ENCODE peak calls at places on chromosomes 13 and 19, in nine cellular contexts. I, E, N, O, P, B, K, R and T are unnamed samples.

GRCh38 chr13:43307921-43308433 is 284.6 kb downstream of the DNAJC15 start:
- DNase-seq in B (no peak), I (no peak), O (peak; percentile 84), K (peak; percentile 74), P (no peak), R (peak; percentile 83), E (peak; percentile 92), N (no peak), T (peak; percentile 83)

GRCh38 chr19:49718511-49718910 is 27.6 kb downstream of the CPT1C start:
- DNase-seq in I (no peak), B (no peak), N (no peak), E (no peak), O (no peak), K (no peak), R (no peak), P (no peak), T (peak; percentile 42)

GRCh38 chr19:19443902-19444693 is 38.6 kb downstream of the GATAD2A start:
- DNase-seq in E (no peak), R (no peak), I (no peak), N (no peak), P (no peak), B (no peak), K (no peak), O (no peak), T (no peak)

GRCh38 chr13:113109151-113110047 is 3.8 kb downstream of the F7 start:
- DNase-seq in E (no peak), R (no peak), B (no peak), N (peak; percentile 44), I (peak; percentile 53), P (no peak), O (no peak), K (no peak), T (no peak)

GRCh38 chr19:11025997-11026396 is 63.3 kb upstream of the LDLR start:
- DNase-seq in O (no peak), R (no peak), N (no peak), B (no peak), I (no peak), P (no peak), E (no peak), K (no peak), T (no peak)

GRCh38 chr13:59991395-59991794 is 172.3 kb downstream of the DIAPH3 start:
- DNase-seq in N (no peak), E (peak; percentile 10), P (no peak), R (no peak), I (no peak), B (no peak), K (no peak), O (no peak), T (no peak)

GRCh38 chr19:46017874-46018675 is 4.8 kb downstream of the PGLYRP1 start:
- DNase-seq in K (no peak), R (no peak), N (no peak), B (no peak), O (no peak), I (no peak), E (no peak), P (no peak), T (no peak)

GRCh38 chr19:5536337-5536894 is 31.3 kb downstream of the TINCR start:
- DNase-seq in I (peak; percentile 96), B (no peak), E (peak; percentile 88), R (no peak), O (peak; percentile 20), P (no peak), N (no peak), K (no peak), T (no peak)

GRCh38 chr19:29311391-29311790 is 98.4 kb upstream of the UQCRFS1 start:
- DNase-seq in K (no peak), O (no peak), E (no peak), R (peak; percentile 18), P (no peak), I (peak; percentile 43), B (no peak), N (no peak), T (no peak)

GRCh38 chr19:38718747-38719543 is 25.3 kb downstream of the CAPN12 start:
- DNase-seq in I (peak; percentile 74), K (no peak), P (no peak), B (no peak), N (no peak), R (no peak), E (no peak), O (peak; percentile 63), T (peak; percentile 86)

GRCh38 chr19:32097620-32098019 is 247.8 kb upstream of the ZNF507 start:
- DNase-seq in R (no peak), B (no peak), N (no peak), P (no peak), I (no peak), E (no peak), K (no peak), O (no peak), T (no peak)

GRCh38 chr13:33275916-33276315 is 9.6 kb downstream of the STARD13 start:
- DNase-seq in O (no peak), E (no peak), N (no peak), P (no peak), B (no peak), K (no peak), I (no peak), R (no peak), T (peak; percentile 50)

GRCh38 chr13:40315416-40316064 is 350.9 kb downstream of the FOXO1 start:
- DNase-seq in B (no peak), N (peak; percentile 64), I (no peak), R (no peak), O (no peak), K (no peak), E (peak; percentile 19), P (peak; percentile 24), T (no peak)

GRCh38 chr19:33093420-33094210 is 12.6 kb downstream of the GPATCH1 start:
- DNase-seq in P (no peak), E (no peak), I (no peak), K (no peak), N (no peak), R (no peak), B (no peak), O (no peak), T (no peak)

GRCh38 chr13:56378566-56378965 is 762.2 kb upstream of the PRR20A start:
- DNase-seq in B (no peak), E (no peak), N (no peak), R (peak; percentile 2), K (no peak), P (no peak), I (no peak), O (no peak), T (no peak)

GRCh38 chr19:33394006-33394722 is 20.7 kb downstream of the CEBPG start:
- DNase-seq in R (no peak), O (peak; percentile 78), B (no peak), E (no peak), N (no peak), K (no peak), I (no peak), P (no peak), T (peak; percentile 86)

GRCh38 chr13:24365191-24365590 is 55.8 kb downstream of the C1QTNF9 start:
- DNase-seq in R (no peak), O (no peak), B (no peak), K (no peak), I (no peak), N (no peak), P (no peak), E (no peak), T (no peak)

GRCh38 chr19:6947745-6948144 is 60.4 kb downstream of the ADGRE1 start:
- DNase-seq in R (no peak), E (no peak), O (no peak), K (no peak), B (peak; percentile 87), P (no peak), N (peak; percentile 61), I (no peak), T (no peak)

GRCh38 chr13:93224545-93224944 is 2.1 kb upstream of the GPC6 start:
- DNase-seq in K (no peak), E (peak; percentile 35), R (peak; percentile 78), B (no peak), P (no peak), N (no peak), O (no peak), I (peak; percentile 77), T (no peak)

GRCh38 chr13:59425211-59425721 is 738.5 kb downstream of the DIAPH3 start:
- DNase-seq in B (no peak), O (no peak), K (no peak), R (no peak), P (no peak), E (no peak), N (no peak), I (no peak), T (peak; percentile 81)

GRCh38 chr19:58440556-58440955 is 603 bp upstream of the ZNF132 start:
- DNase-seq in R (no peak), B (no peak), N (no peak), E (no peak), I (no peak), O (peak; percentile 39), K (no peak), P (no peak), T (no peak)